ENCODE peak calls at places on chromosomes 3 and 15, in four cellular contexts. One of them, this sample, is unnamed. For H3K36me3, the result is how much of the 10 kb centered on the place peaks cover.

GRCh38 chr3:141642215-141642614 is 95.9 kb upstream of the RNF7 start:
- DNase-seq in cardiac muscle cell: no peak
- DNase-seq in CD8-positive, alpha-beta T cell: no peak
- DNase-seq in body of pancreas: no peak
- DNase-seq in this sample: no peak

GRCh38 chr15:45871121-45871855 is 236.5 kb downstream of the SQOR start:
- DNase-seq in cardiac muscle cell: no peak
- DNase-seq in CD8-positive, alpha-beta T cell: no peak
- DNase-seq in body of pancreas: no peak
- DNase-seq in this sample: no peak

GRCh38 chr3:46904303-46905190 is 27.0 kb downstream of the PTH1R start:
- DNase-seq in CD8-positive, alpha-beta T cell: peak
- DNase-seq in body of pancreas: no peak
- DNase-seq in cardiac muscle cell: no peak
- DNase-seq in this sample: no peak

GRCh38 chr3:141643816-141644215 is 94.3 kb upstream of the RNF7 start:
- DNase-seq in cardiac muscle cell: no peak
- DNase-seq in CD8-positive, alpha-beta T cell: no peak
- DNase-seq in body of pancreas: no peak
- DNase-seq in this sample: no peak

GRCh38 chr3:15325228-15325627 is 7.2 kb downstream of the SH3BP5 start:
- DNase-seq in cardiac muscle cell: no peak
- DNase-seq in body of pancreas: no peak
- DNase-seq in CD8-positive, alpha-beta T cell: no peak
- DNase-seq in this sample: peak

GRCh38 chr3:50600841-50601591 is 10.6 kb downstream of the CISH start:
- DNase-seq in cardiac muscle cell: peak
- DNase-seq in body of pancreas: peak
- DNase-seq in CD8-positive, alpha-beta T cell: peak
- DNase-seq in this sample: peak

GRCh38 chr15:27804569-27805260 is 294.4 kb downstream of the OCA2 start:
- DNase-seq in CD8-positive, alpha-beta T cell: no peak
- DNase-seq in cardiac muscle cell: no peak
- DNase-seq in body of pancreas: no peak
- DNase-seq in this sample: no peak

GRCh38 chr3:194780706-194781105 is 95.0 kb downstream of the FAM43A start:
- DNase-seq in cardiac muscle cell: no peak
- DNase-seq in CD8-positive, alpha-beta T cell: no peak
- DNase-seq in body of pancreas: no peak
- DNase-seq in this sample: no peak

GRCh38 chr3:108342829-108343478 is 46.6 kb downstream of the HHLA2 start:
- DNase-seq in CD8-positive, alpha-beta T cell: no peak
- DNase-seq in body of pancreas: no peak
- DNase-seq in cardiac muscle cell: no peak
- DNase-seq in this sample: no peak

GRCh38 chr15:78249131-78249530 is 14.8 kb upstream of the ACSBG1 start:
- DNase-seq in cardiac muscle cell: no peak
- DNase-seq in body of pancreas: no peak
- DNase-seq in CD8-positive, alpha-beta T cell: no peak
- DNase-seq in this sample: no peak

GRCh38 chr3:156093966-156094365 is 26.4 kb upstream of the KCNAB1 start:
- DNase-seq in CD8-positive, alpha-beta T cell: no peak
- DNase-seq in body of pancreas: no peak
- DNase-seq in cardiac muscle cell: no peak
- DNase-seq in this sample: no peak

GRCh38 chr3:105553851-105554250 is 187.1 kb downstream of the ALCAM start:
- DNase-seq in body of pancreas: no peak
- DNase-seq in CD8-positive, alpha-beta T cell: no peak
- DNase-seq in cardiac muscle cell: no peak
- DNase-seq in this sample: no peak

GRCh38 chr15:74842581-74843444 is at the start of gene ULK3:
- DNase-seq in body of pancreas: peak
- DNase-seq in cardiac muscle cell: peak
- DNase-seq in CD8-positive, alpha-beta T cell: peak
- DNase-seq in this sample: peak

GRCh38 chr3:37730825-37731224 is 130.9 kb upstream of the CTDSPL start:
- DNase-seq in body of pancreas: no peak
- DNase-seq in cardiac muscle cell: no peak
- DNase-seq in CD8-positive, alpha-beta T cell: no peak
- DNase-seq in this sample: no peak

GRCh38 chr3:144415492-144415891 is 443.9 kb downstream of the DIPK2A start:
- DNase-seq in cardiac muscle cell: no peak
- DNase-seq in CD8-positive, alpha-beta T cell: no peak
- DNase-seq in body of pancreas: no peak
- DNase-seq in this sample: no peak

GRCh38 chr3:95539950-95540483 is 1274.4 kb upstream of the EPHA6 start:
- DNase-seq in CD8-positive, alpha-beta T cell: no peak
- DNase-seq in body of pancreas: no peak
- DNase-seq in cardiac muscle cell: no peak
- DNase-seq in this sample: no peak

GRCh38 chr3:26731843-26732242 is 109.3 kb downstream of the LRRC3B start:
- DNase-seq in body of pancreas: no peak
- DNase-seq in cardiac muscle cell: no peak
- DNase-seq in CD8-positive, alpha-beta T cell: no peak
- DNase-seq in this sample: no peak

GRCh38 chr3:128266453-128266852 is 113.2 kb downstream of the EEFSEC start:
- DNase-seq in body of pancreas: no peak
- DNase-seq in CD8-positive, alpha-beta T cell: no peak
- DNase-seq in cardiac muscle cell: no peak
- DNase-seq in this sample: peak

GRCh38 chr15:81653259-81653658 is 279.2 kb upstream of the TMC3 start:
- DNase-seq in body of pancreas: no peak
- DNase-seq in cardiac muscle cell: no peak
- DNase-seq in CD8-positive, alpha-beta T cell: no peak
- DNase-seq in this sample: no peak

GRCh38 chr15:101045236-101045646 is 126.1 kb downstream of the LRRK1 start:
- DNase-seq in cardiac muscle cell: no peak
- DNase-seq in CD8-positive, alpha-beta T cell: no peak
- DNase-seq in body of pancreas: peak
- DNase-seq in this sample: peak

GRCh38 chr15:41955807-41956525 is 16.4 kb downstream of the EHD4 start:
- DNase-seq in cardiac muscle cell: peak
- DNase-seq in CD8-positive, alpha-beta T cell: no peak
- DNase-seq in body of pancreas: peak
- DNase-seq in this sample: no peak

GRCh38 chr15:22939051-22939450 is 41.1 kb downstream of the CYFIP1 start:
- DNase-seq in cardiac muscle cell: no peak
- DNase-seq in body of pancreas: peak
- DNase-seq in CD8-positive, alpha-beta T cell: no peak
- DNase-seq in this sample: no peak

GRCh38 chr3:39981547-39982184 is 172.3 kb downstream of the MYRIP start:
- DNase-seq in cardiac muscle cell: no peak
- DNase-seq in body of pancreas: no peak
- DNase-seq in CD8-positive, alpha-beta T cell: no peak
- DNase-seq in this sample: no peak

GRCh38 chr3:111572061-111572460 is 23.1 kb downstream of the ZBED2 start:
- DNase-seq in cardiac muscle cell: no peak
- DNase-seq in body of pancreas: no peak
- DNase-seq in CD8-positive, alpha-beta T cell: peak
- DNase-seq in this sample: no peak

DNA sequence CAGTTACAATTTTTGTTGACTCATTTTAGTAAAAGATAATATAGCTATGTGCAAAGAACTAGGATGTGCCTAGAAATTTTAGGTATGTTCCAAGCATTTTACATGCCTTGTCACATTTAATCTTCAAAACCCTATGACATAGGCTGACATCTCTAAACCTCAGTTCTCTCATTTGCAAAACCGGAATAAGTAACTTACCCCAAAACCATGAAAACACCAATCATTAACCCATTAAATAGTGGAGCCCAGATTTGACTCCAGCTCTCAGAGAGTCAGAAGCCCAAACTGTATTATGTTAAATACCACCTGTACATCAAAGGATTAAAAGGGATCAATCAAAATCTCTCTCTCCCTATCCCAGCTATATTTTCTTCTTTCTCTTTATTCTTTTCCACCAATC is 36.6 kb downstream of the GSK3B start:
- DNase-seq in cardiac muscle cell: no peak
- DNase-seq in body of pancreas: no peak
- DNase-seq in CD8-positive, alpha-beta T cell: no peak
- DNase-seq in this sample: no peak
- H3K4me3 ChIP-seq in cardiac muscle cell: no peak
- H3K4me3 ChIP-seq in body of pancreas: no peak
- H3K4me3 ChIP-seq in CD8-positive, alpha-beta T cell: no peak
- H3K4me3 ChIP-seq in this sample: no peak

DNA sequence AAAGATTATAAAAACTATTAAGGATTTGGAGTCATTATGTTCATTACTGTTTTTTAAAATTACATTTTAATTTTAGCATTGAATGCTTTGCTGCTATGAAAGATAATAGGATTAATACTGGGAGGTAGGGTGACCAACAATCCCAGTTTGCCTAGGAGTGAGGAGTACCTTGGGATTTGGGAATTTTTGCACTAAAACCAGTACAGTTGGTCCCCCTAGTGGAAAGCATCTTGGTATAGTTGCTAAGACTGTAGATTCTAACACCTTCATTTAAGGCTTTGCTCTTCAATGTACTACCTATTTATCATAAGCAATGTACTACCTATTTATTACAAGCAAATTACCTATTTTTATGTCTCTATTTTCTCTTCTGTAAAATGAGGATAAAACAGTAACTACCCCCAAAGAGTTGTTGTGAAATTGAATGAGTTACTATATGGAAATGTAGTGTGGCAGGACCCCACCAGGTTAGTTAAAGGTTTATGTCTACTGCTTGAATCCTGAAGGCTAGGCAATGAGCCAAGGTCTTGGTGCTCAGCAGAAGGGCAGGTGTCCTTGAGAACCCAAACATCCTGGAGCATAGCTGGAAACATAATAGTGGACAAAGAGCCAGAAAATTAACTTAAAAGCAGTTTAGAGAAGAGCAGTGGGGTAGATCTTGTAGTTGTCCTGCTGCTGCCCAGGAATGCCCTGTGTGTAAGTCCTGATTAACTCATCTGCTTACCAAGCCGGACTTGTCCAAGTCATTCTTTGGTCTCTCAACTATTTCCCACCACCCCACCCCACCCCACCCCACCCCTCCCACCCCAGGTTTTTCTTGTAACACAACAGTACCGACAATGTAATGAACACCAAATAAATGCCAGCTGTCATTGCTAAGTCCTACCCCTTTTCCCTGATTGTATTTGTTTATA is 49.2 kb upstream of the NMD3 start:
- DNase-seq in cardiac muscle cell: no peak
- DNase-seq in CD8-positive, alpha-beta T cell: no peak
- DNase-seq in body of pancreas: no peak
- DNase-seq in this sample: no peak
- TF ChIP-seq CTCF in cardiac muscle cell: peak
- TF ChIP-seq CTCF in CD8-positive, alpha-beta T cell: no peak
- TF ChIP-seq CTCF in body of pancreas: peak
- TF ChIP-seq CTCF in this sample: peak

DNA sequence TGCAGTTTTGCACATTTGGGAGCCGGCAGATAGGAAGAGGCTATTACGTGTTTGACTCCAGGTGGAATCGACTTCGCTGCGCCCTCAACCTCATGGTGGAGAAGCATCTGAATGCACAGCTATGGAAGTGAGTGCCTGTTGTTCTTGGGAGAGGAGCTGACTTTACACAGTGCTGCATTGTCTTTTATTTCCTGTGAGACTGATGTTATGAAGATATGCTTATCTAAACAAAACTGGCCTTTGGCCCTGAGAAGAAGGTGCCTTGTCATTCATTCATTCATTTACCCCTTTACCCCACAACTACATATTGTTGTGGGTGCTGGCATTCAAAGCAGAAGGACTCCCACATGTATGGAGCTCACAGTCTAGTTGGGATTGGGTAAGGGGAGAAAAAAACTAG is 32.6 kb downstream of the PSMD6 start:
- DNase-seq in cardiac muscle cell: no peak
- DNase-seq in body of pancreas: no peak
- DNase-seq in CD8-positive, alpha-beta T cell: no peak
- DNase-seq in this sample: no peak
- H3K36me3 ChIP-seq in cardiac muscle cell: under half
- H3K36me3 ChIP-seq in body of pancreas: under half
- H3K36me3 ChIP-seq in CD8-positive, alpha-beta T cell: half or more
- H3K36me3 ChIP-seq in this sample: under half

GRCh38 chr3:71453319-71453718 is 130.2 kb downstream of the FOXP1 start:
- DNase-seq in cardiac muscle cell: no peak
- DNase-seq in CD8-positive, alpha-beta T cell: no peak
- DNase-seq in body of pancreas: no peak
- DNase-seq in this sample: no peak

GRCh38 chr3:71453822-71454512 is 129.6 kb downstream of the FOXP1 start:
- DNase-seq in body of pancreas: no peak
- DNase-seq in CD8-positive, alpha-beta T cell: no peak
- DNase-seq in cardiac muscle cell: no peak
- DNase-seq in this sample: no peak

GRCh38 chr3:71456155-71456554 is 127.4 kb downstream of the FOXP1 start:
- DNase-seq in body of pancreas: no peak
- DNase-seq in CD8-positive, alpha-beta T cell: no peak
- DNase-seq in cardiac muscle cell: no peak
- DNase-seq in this sample: no peak

GRCh38 chr3:71456826-71457225 is 126.7 kb downstream of the FOXP1 start:
- DNase-seq in cardiac muscle cell: no peak
- DNase-seq in body of pancreas: no peak
- DNase-seq in CD8-positive, alpha-beta T cell: no peak
- DNase-seq in this sample: no peak

DNA sequence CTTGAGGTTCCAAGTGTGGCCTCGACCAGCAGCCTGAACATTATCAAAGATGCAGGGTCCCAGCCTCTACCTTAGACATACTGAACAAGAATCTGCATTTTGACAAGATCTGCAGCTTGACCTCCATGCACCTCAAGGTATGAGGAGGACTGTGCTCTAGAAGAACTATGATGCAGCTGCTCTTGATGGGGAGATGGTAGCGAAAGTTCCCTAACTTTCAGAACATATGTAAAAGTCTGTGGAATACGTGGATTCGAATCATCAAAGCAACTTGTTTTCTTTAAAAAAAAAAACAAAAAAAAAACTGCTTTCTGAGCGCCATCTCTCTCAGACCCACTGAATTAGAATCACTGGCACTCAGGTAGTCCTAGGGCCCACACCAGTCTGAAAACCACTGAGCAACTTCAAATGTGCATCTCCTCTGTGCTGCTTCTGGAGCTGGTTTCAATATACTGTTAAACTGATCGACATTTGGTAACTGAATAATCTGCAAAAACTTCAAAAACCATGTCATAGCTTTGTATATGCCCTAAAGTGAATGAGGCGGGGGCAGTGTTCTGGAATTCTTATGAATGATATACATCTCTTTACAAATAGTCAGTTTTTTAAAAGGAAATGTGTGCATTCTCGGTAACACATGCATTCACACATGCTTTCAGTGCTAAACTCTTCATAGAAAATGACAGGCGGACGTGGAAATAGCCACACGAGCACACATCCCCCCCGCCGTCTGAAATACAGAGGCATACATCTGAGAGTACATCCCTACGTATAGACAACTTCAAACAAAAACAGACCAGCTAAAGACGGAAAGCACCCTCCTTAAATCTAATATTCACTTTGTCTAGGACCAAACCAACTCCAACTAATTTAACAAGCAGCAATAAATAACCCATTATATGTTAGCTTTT is 128.8 kb downstream of the FOXP1 start:
- DNase-seq in cardiac muscle cell: no peak
- DNase-seq in CD8-positive, alpha-beta T cell: peak
- DNase-seq in body of pancreas: no peak
- DNase-seq in this sample: no peak
- H3K4me3 ChIP-seq in cardiac muscle cell: no peak
- H3K4me3 ChIP-seq in CD8-positive, alpha-beta T cell: peak
- H3K4me3 ChIP-seq in body of pancreas: no peak
- H3K4me3 ChIP-seq in this sample: no peak